ENCODE peak calls at places on chromosomes 5 and 9, in four cellular contexts. A is omental fat pad, I is epithelial cell of esophagus, L is adrenal gland. Z is an unnamed sample.

GRCh38 chr5:23727271-23727670 is 219.9 kb downstream of the PRDM9 start:
- DNase-seq in A (no peak), L (no peak), I (peak), Z (no peak)

GRCh38 chr5:132279801-132280200 is 14.4 kb upstream of the SLC22A4 start:
- DNase-seq in I (no peak), A (no peak), L (no peak), Z (no peak)

GRCh38 chr9:97809666-97810344 is 43.2 kb upstream of the FOXE1 start:
- DNase-seq in A (no peak), L (no peak), I (peak), Z (no peak)

GRCh38 chr5:51194626-51195025 is 188.6 kb upstream of the ISL1 start:
- DNase-seq in I (no peak), A (no peak), L (no peak), Z (no peak)

GRCh38 chr5:64292611-64293215 is 127.1 kb downstream of the RNF180 start:
- DNase-seq in I (no peak), L (no peak), A (no peak), Z (no peak)

GRCh38 chr9:116154976-116155699 is 1.5 kb downstream of the PAPPA start:
- DNase-seq in I (no peak), A (no peak), L (no peak), Z (no peak)

GRCh38 chr5:5217371-5217770 is 77.2 kb downstream of the ADAMTS16 start:
- DNase-seq in I (no peak), L (no peak), A (no peak), Z (no peak)

GRCh38 chr9:129111143-129111761 is at the start of gene PTPA:
- DNase-seq in I (peak), A (peak), L (peak), Z (peak)

GRCh38 chr9:94443039-94443722 is 111.7 kb upstream of the PCAT7 start:
- DNase-seq in A (no peak), L (no peak), I (peak), Z (no peak)

GRCh38 chr9:124399999-124400940 is 15.0 kb downstream of the PSMB7 start:
- DNase-seq in I (peak), L (no peak), A (no peak), Z (no peak)

GRCh38 chr5:73674669-73675004 is 48.6 kb downstream of the ARHGEF28 start:
- DNase-seq in I (no peak), A (no peak), L (peak), Z (no peak)

GRCh38 chr9:100427366-100428263 is 672 bp downstream of the MSANTD3 start:
- DNase-seq in I (peak), A (peak), L (peak), Z (no peak)

GRCh38 chr9:83906144-83906543 is 15.1 kb downstream of the KIF27 start:
- DNase-seq in L (no peak), A (no peak), I (peak), Z (no peak)
- TF ChIP-seq CTCF in L (no peak), A (no peak), I (no peak), Z (no peak)

DNA sequence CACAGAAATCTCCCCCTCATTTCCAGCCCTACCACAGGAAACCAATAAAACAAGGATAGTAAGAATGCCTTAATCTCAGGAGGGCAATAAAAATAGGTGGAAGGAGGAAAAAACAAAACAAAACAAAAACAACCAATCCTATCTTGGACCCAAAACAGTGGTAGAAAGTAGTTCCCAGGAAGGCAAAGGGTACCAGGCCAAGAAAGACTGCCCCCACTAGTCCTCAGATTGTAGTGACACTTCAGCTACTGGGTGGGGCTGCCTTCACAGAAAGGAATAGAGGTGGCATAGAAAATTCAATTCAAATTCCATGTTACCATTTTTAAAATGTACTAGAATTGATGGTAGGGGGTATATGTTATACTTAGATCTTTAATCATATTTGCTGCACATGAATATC is 59.3 kb downstream of the DPYSL3 start:
- DNase-seq in A (no peak), I (no peak), L (no peak), Z (no peak)
- TF ChIP-seq CTCF in A (no peak), I (no peak), L (no peak), Z (no peak)

GRCh38 chr9:126611188-126611587 is 2.5 kb upstream of the LMX1B start:
- DNase-seq in A (no peak), L (no peak), I (no peak), Z (peak)
- TF ChIP-seq CTCF in A (no peak), L (no peak), I (no peak), Z (no peak)

DNA sequence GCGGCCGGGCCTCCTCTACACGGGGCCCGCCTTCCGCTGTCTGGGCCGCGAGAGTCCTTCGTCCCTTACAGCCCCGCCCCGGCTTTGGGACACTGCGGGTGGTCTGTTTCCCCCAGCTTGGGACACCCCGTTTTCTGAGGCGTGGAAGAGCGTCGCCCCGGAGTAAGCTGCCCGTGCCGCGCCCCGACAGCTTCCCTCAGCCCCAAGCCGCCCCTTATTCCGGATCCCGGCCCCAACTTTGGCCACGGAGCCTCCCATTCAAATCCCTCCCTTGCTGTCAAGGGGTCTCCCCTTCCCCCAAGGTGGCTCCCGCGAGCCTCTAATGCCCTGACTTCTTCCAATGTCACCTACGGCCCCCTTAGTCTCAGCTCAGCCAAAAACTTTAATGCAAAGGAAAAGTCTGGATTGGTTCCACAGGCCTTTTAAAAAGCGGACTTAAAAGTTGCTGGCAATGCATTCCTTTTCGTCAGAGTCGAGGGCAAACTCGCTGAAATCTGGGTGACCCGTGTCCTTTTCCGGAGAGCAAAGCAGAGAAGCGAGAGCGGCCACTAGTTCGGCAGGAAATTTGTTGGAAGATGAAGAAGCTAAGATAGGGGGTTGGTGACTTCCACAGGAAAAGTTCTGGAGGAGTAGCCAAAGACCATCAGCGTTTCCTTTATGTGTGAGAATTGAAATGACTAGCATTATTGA is 19.9 kb downstream of the EXOSC2 start:
- DNase-seq in L (peak), A (no peak), I (peak), Z (no peak)
- TF ChIP-seq CTCF in L (peak), A (no peak), I (no peak), Z (no peak)

GRCh38 chr5:66174338-66174737 is 30.2 kb downstream of the SREK1 start:
- DNase-seq in A (no peak), L (no peak), I (peak), Z (no peak)
- TF ChIP-seq CTCF in A (no peak), L (peak), I (peak), Z (no peak)

DNA sequence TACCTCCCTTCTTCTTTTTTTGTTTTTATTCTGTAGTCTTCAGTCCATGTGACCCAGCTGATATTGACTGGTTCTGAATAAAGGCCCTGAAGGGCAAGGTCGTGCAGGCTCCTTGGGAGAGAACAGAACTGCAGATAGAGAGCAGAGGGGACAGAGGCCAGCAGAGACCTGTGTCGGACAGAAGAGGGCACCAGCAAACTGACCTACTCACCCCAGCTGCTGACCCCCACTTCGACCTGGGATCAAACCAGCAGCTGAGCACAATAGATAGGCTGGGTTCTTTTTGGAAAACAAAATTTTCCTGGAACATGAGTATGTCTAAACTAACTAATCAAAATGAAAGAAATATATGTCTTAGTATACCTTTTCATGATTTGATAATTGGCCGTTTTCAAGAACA is 695.1 kb downstream of the NR2F1-AS1 start:
- DNase-seq in A (no peak), I (no peak), L (no peak), Z (no peak)
- TF ChIP-seq CTCF in A (no peak), I (no peak), L (no peak), Z (no peak)

DNA sequence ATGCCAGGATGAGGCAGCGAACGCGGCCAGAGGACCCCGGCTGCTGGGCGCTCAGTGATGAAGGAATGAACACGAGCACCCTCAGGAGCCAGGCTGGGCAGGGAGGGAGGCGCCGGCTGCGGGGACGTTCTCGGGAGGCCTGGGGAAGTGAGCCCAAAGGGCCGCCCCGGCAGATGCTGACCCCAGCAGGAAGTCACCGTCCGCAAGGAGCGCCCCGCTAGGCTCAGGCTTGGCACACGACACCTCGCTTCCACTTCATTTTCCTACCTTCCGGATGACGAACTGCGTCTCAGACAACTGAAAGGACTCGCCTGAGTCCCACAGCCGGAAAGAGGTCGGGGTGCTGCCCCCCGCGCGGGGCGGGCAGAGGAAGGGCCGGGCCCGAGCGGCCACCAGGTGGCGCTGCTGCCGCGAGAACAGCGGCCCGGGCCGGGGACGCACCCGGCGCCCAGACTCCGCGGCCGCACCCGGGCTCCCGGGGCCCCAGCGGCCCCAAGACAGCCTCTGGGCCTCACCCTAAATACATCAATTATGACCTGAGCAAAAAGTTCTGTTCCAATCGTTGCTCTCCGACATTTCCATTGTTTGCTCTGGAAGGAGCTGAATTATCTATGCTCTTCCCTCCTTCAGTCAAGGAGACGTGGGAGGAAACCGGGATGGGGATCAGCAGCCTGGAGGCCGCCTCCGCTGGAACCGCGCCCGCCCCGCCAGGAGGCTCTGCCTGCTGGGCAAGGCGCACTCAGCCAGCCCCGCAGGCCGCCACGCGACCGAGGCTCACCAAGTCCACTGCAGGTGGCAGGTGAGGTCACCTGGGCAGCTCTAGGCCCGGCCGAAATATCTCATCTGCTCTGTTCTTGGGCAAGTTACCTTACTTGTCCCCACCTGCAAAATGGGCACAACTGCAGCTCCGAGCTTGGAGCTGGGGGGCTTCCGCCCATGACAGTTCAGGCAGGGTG is 107.0 kb downstream of the ZNF354C start:
- DNase-seq in I (no peak), L (peak), A (peak), Z (peak)
- TF ChIP-seq CTCF in I (no peak), L (peak), A (peak), Z (peak)

DNA sequence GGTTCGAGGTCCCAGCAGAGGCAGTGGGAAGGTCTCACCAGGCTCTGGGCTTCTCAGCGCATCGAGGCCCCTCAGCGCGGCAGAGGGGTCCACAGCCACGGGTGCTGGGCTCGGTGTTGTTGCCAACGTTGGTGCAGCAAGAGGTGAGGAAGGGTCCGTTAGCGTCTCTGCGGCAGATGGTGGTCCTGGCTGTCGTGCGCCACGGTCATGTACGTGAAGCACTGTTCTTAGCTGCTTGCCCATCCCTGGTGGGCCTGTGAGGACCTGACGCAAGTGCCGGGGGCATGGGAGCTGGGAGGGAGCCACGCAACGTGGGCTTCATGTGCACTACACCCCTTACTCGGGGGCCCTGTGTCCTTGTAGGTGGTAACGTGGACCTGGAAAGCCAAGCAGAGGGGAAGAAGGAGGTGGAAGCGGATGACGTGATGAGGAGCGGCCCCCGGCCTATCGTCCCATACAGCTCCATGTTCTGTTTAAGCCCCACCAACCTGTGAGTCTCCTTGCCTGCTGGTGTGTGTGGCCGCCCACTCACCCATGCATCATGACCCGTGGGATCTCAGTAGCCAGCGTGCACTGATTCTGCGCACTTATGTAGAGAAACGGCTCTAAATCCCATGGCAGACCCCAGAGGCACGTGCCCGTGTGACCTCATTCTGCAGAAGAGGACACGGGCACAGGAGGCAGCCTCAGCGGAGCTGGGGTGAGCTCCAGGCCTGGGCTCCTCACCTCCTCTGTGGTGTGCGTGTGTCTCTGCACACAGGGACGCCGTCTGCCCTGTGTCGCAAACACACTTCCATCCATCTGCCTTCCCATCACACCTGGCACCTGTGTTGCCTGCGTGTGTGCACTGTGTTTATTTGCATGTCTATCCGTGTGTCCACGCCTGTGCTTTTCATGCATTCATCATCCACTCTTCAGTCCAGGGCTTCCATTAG is 166.1 kb downstream of the CACNA1B start:
- DNase-seq in I (no peak), A (no peak), L (no peak), Z (peak)
- TF ChIP-seq CTCF in I (no peak), A (no peak), L (no peak), Z (no peak)

GRCh38 chr5:585556-585955 is 26.6 kb upstream of the CEP72 start:
- DNase-seq in L (no peak), A (no peak), I (no peak), Z (no peak)
- TF ChIP-seq CTCF in L (no peak), A (no peak), I (no peak), Z (no peak)